ENCODE peak calls at places on chromosomes 13 and 19, in seven cellular contexts. G is GM12878, Q is uterus, W is cardiac muscle cell, D is esophagus muscularis mucosa, H is body of pancreas, Z is tibial nerve. U is an unnamed sample. For H3K9me3 and H3K4me1, the result is how much of the 10 kb centered on the place peaks cover.

GRCh38 chr19:10295305-10295846 is 5.6 kb downstream of the ICAM5 start:
- DNase-seq in G (no peak), Q (no peak), W (peak), D (no peak), H (no peak), Z (no peak), U (peak)

GRCh38 chr13:62684359-62684758 is 1268.7 kb upstream of the PCDH20 start:
- DNase-seq in G (no peak), Q (no peak), W (no peak), D (no peak), H (no peak), Z (no peak), U (no peak)

GRCh38 chr13:31049833-31050232 is 111.9 kb downstream of the HSPH1 start:
- DNase-seq in G (no peak), Q (no peak), W (no peak), D (no peak), H (no peak), Z (no peak), U (no peak)

GRCh38 chr19:57558525-57558924 is 1.1 kb downstream of the ZNF550 start:
- DNase-seq in G (no peak), Q (no peak), W (peak), D (no peak), H (no peak), Z (no peak), U (no peak)

GRCh38 chr19:37333457-37333856 is 37.4 kb upstream of the ZNF527 start:
- DNase-seq in G (no peak), Q (no peak), W (peak), D (no peak), H (no peak), Z (no peak), U (no peak)

GRCh38 chr19:12937243-12938053 is 961 bp upstream of the CALR start:
- DNase-seq in G (no peak), Q (no peak), W (no peak), D (peak), H (no peak), Z (peak), U (no peak)

GRCh38 chr19:1862068-1862423 is 1.3 kb downstream of the KLF16 start:
- DNase-seq in G (no peak), Q (no peak), W (no peak), D (no peak), H (no peak), Z (no peak), U (no peak)

GRCh38 chr13:28558126-28558525 is 63.2 kb upstream of the FLT1 start:
- DNase-seq in G (no peak), Q (no peak), W (peak), D (no peak), H (no peak), Z (no peak), U (no peak)

GRCh38 chr13:77061362-77061761 is 34.4 kb upstream of the FBXL3 start:
- DNase-seq in G (no peak), Q (no peak), W (no peak), D (no peak), H (no peak), Z (no peak), U (no peak)

GRCh38 chr13:65461590-65461989 is 1768.5 kb downstream of the PCDH9 start:
- DNase-seq in G (no peak), Q (no peak), W (peak), D (no peak), H (no peak), Z (no peak), U (no peak)

GRCh38 chr13:113399755-113400149 is 35.8 kb upstream of the GRTP1 start:
- DNase-seq in G (no peak), Q (no peak), W (no peak), D (no peak), H (no peak), Z (no peak), U (no peak)

GRCh38 chr13:100892981-100893380 is 218.4 kb upstream of the TMTC4 start:
- DNase-seq in G (no peak), Q (no peak), W (no peak), D (no peak), H (no peak), Z (no peak), U (no peak)

GRCh38 chr13:85260896-85261295 is 538.3 kb downstream of the SLITRK6 start:
- DNase-seq in G (no peak), Q (no peak), W (no peak), D (no peak), H (no peak), Z (no peak), U (no peak)

GRCh38 chr13:49641810-49642291 is 13.5 kb downstream of the ARL11 start:
- DNase-seq in G (no peak), Q (no peak), W (peak), D (no peak), H (no peak), Z (peak), U (peak)

GRCh38 chr13:57665471-57665870 is 33.9 kb downstream of the PCDH17 start:
- DNase-seq in G (no peak), Q (no peak), W (peak), D (no peak), H (no peak), Z (no peak), U (no peak)

GRCh38 chr19:41880329-41880708 is 2.7 kb upstream of the ARHGEF1 start:
- DNase-seq in G (no peak), Q (no peak), W (no peak), D (no peak), H (no peak), Z (no peak), U (no peak)

GRCh38 chr13:76438050-76438449 is 448.2 kb downstream of the KCTD12 start:
- DNase-seq in G (no peak), Q (no peak), W (no peak), D (no peak), H (no peak), Z (no peak), U (no peak)

GRCh38 chr13:75316427-75316826 is 165.5 kb downstream of the TBC1D4 start:
- DNase-seq in G (no peak), Q (no peak), W (peak), D (no peak), H (no peak), Z (no peak), U (no peak)

GRCh38 chr19:37979547-37980082 is 72.6 kb downstream of the SIPA1L3 start:
- DNase-seq in G (peak), Q (no peak), W (no peak), D (no peak), H (no peak), Z (no peak), U (no peak)

DNA sequence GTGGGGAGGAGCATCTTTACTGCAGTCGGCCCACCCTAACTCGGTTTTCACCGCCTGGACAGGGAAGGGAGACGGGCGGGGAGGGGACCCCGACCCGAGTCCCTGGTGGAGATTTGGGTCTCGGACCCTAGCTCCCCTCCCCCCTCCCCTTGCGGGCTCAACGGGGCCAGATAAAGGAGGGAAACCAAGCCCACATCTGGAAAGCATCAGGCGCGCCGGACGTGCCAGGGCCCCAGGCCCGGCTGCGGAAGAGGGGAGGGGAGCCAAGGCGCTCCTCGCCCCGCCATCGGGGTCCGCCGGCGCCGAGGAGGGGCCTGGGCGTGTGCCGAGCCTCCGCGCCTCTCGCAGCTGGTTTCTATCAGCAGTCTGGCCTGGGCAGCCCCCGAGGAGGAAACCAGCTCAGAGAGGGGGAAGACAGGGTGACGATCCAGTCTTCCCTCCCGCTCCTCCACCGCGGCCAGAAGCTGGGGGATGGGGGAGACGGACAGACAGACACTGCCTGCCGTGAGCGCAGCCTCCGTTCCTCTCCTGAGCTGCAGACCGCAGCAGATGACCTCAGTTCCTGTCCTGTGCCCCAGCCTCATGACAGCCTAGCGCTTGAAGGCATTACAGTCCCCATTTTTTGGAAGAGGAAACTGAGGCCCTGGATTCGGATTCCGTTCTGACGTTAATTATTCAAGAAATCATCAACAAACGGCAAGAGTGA is 3.5 kb upstream of the GNG8 start:
- DNase-seq in G (no peak), Q (peak), W (peak), D (no peak), H (no peak), Z (no peak), U (no peak)
- H3K27ac ChIP-seq in G (no peak), Q (peak), W (peak), D (peak), H (peak), Z (peak), U (peak)

GRCh38 chr13:111252449-111253124 is 67.9 kb upstream of the TEX29 start:
- DNase-seq in G (no peak), Q (no peak), W (no peak), D (peak), H (no peak), Z (no peak), U (peak)
- H3K9me3 ChIP-seq in G (under half), Q (under half), W (under half), D (under half), H (under half), Z (under half), U (under half)

GRCh38 chr13:96947343-96947910 is 46.8 kb downstream of the OXGR1 start:
- DNase-seq in G (no peak), Q (no peak), W (no peak), D (peak), H (no peak), Z (no peak), U (no peak)
- H3K4me1 ChIP-seq in G (under half), Q (under half), W (under half), D (under half), H (under half), Z (under half), U (under half)

GRCh38 chr19:6718111-6718740 is 2.2 kb downstream of the C3 start:
- DNase-seq in G (no peak), Q (no peak), W (no peak), D (no peak), H (no peak), Z (no peak), U (no peak)
- H3K27ac ChIP-seq in G (no peak), Q (no peak), W (no peak), D (no peak), H (no peak), Z (no peak), U (no peak)

GRCh38 chr19:11735375-11735774 is 3.4 kb downstream of the ZNF823 start:
- DNase-seq in G (no peak), Q (no peak), W (no peak), D (no peak), H (no peak), Z (no peak), U (no peak)

DNA sequence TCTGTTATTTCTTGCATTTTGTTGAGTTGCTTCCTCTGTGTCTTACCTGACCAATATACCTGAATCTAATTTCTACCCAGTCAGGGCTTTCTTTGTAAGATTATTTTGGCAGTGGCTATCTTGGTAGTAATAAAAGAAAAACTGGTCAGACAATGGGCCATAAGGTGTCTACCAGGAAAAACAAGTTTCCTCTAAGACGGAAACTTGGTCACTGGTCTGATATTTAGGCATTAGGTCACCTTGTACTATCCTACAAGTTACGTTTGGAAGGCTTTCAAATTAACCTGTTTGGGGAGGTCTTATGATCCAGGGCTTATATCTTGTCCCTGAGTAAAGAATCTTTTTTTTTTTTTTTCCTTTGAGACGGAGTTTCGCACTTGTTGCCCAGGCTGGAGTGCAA is 9.2 kb downstream of the ZNF823 start:
- DNase-seq in G (no peak), Q (no peak), W (no peak), D (no peak), H (no peak), Z (no peak), U (no peak)
- H3K9me3 ChIP-seq in G (under half), Q (under half), W (under half), D (under half), H (under half), Z (under half), U (under half)

DNA sequence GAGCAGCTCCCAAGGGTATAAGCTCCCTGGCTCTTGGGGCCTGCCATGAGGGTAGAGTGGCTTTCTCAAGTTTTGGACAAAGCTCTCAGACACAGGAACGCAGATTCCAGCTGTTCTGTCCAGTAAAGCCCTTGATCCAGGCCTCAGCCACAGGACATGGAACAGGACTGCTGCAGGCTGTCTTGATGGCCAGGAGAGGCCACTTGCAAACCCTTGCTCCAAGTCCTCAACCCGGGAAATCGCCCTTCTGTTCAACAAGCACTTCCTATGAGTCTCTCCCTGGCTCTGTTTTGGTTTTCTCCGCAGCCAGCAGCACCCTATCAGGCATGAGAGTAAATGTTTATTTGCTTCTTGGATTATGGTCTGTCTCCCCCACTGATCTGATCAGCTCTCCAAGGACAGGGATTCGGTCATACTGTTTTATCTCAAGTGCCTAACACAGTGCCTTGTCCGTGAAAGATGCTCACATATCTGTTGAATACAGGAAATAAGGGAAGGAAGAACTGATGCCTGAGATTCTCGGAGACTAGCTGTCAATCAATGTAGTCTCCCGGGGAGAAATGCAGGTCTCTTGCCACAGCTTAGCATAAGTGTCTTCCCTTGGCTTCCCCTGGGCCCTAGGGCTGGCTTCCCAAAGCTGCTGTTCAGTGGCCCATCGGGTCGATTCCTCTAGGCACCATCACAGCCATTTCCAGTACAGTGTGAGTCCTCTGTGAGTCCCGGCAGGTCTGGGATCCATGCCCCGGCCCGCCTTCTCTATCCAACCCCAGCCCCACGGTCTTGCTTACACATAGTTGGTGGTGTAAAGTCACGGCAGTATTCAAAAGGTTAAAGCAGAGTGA is 90.8 kb downstream of the TSHZ3 start:
- DNase-seq in G (no peak), Q (no peak), W (no peak), D (peak), H (no peak), Z (no peak), U (no peak)
- H3K4me1 ChIP-seq in G (under half), Q (under half), W (under half), D (under half), H (under half), Z (under half), U (under half)

GRCh38 chr19:4518345-4519171 is at the start of gene PLIN4:
- DNase-seq in G (no peak), Q (peak), W (peak), D (no peak), H (peak), Z (no peak), U (no peak)
- H3K27ac ChIP-seq in G (no peak), Q (peak), W (no peak), D (peak), H (no peak), Z (no peak), U (no peak)

GRCh38 chr13:111912991-111913781 is 153.8 kb upstream of the SOX1 start:
- DNase-seq in G (no peak), Q (no peak), W (no peak), D (peak), H (peak), Z (no peak), U (peak)
- H3K9me3 ChIP-seq in G (under half), Q (under half), W (under half), D (under half), H (under half), Z (under half), U (under half)

GRCh38 chr13:51724721-51725120 is 79.2 kb downstream of the DHRS12 start:
- DNase-seq in G (no peak), Q (no peak), W (no peak), D (no peak), H (no peak), Z (no peak), U (no peak)
- H3K4me1 ChIP-seq in G (under half), Q (under half), W (under half), D (under half), H (half or more), Z (under half), U (under half)

U was measured in lung.